ENCODE peak calls at places on chromosomes 6 and 20, in seven cellular contexts. One of them, this sample, is unnamed.

GRCh38 chr6:72784071-72784470 is 162.2 kb downstream of the KCNQ5 start:
- DNase-seq in heart right ventricle: no peak
- DNase-seq in hepatocyte: no peak
- DNase-seq in colonic mucosa: no peak
- DNase-seq in choroid plexus epithelial cell: peak
- DNase-seq in PC-3: no peak
- DNase-seq in epithelial cell of esophagus: peak
- DNase-seq in this sample: no peak

GRCh38 chr6:136812174-136812573 is 10.2 kb upstream of the PEX7 start:
- DNase-seq in heart right ventricle: no peak
- DNase-seq in hepatocyte: no peak
- DNase-seq in colonic mucosa: no peak
- DNase-seq in choroid plexus epithelial cell: peak
- DNase-seq in PC-3: no peak
- DNase-seq in epithelial cell of esophagus: no peak
- DNase-seq in this sample: no peak

GRCh38 chr6:162343902-162344226 is 383.7 kb downstream of the PRKN start:
- DNase-seq in heart right ventricle: no peak
- DNase-seq in hepatocyte: no peak
- DNase-seq in colonic mucosa: no peak
- DNase-seq in choroid plexus epithelial cell: no peak
- DNase-seq in PC-3: no peak
- DNase-seq in epithelial cell of esophagus: no peak
- DNase-seq in this sample: no peak

GRCh38 chr6:166584046-166584679 is 2.3 kb downstream of the RAMACL start:
- DNase-seq in heart right ventricle: no peak
- DNase-seq in hepatocyte: no peak
- DNase-seq in colonic mucosa: no peak
- DNase-seq in choroid plexus epithelial cell: no peak
- DNase-seq in PC-3: no peak
- DNase-seq in epithelial cell of esophagus: no peak
- DNase-seq in this sample: no peak

GRCh38 chr20:38894091-38894847 is 31.9 kb upstream of the FAM83D start:
- DNase-seq in heart right ventricle: peak
- DNase-seq in hepatocyte: no peak
- DNase-seq in colonic mucosa: no peak
- DNase-seq in choroid plexus epithelial cell: peak
- DNase-seq in PC-3: no peak
- DNase-seq in epithelial cell of esophagus: no peak
- DNase-seq in this sample: no peak

GRCh38 chr6:12844284-12845223 is 128.0 kb downstream of the PHACTR1 start:
- DNase-seq in heart right ventricle: no peak
- DNase-seq in hepatocyte: peak
- DNase-seq in colonic mucosa: no peak
- DNase-seq in choroid plexus epithelial cell: peak
- DNase-seq in PC-3: peak
- DNase-seq in epithelial cell of esophagus: peak
- DNase-seq in this sample: no peak

GRCh38 chr6:10962673-10963072 is 75.8 kb downstream of the SYCP2L start:
- DNase-seq in heart right ventricle: no peak
- DNase-seq in hepatocyte: peak
- DNase-seq in colonic mucosa: no peak
- DNase-seq in choroid plexus epithelial cell: peak
- DNase-seq in PC-3: peak
- DNase-seq in epithelial cell of esophagus: peak
- DNase-seq in this sample: no peak

GRCh38 chr20:45221076-45221475 is at the start of gene SEMG2:
- DNase-seq in heart right ventricle: no peak
- DNase-seq in hepatocyte: no peak
- DNase-seq in colonic mucosa: no peak
- DNase-seq in choroid plexus epithelial cell: no peak
- DNase-seq in PC-3: no peak
- DNase-seq in epithelial cell of esophagus: no peak
- DNase-seq in this sample: no peak

GRCh38 chr6:170290306-170291128 is at the start of gene DLL1:
- DNase-seq in heart right ventricle: peak
- DNase-seq in hepatocyte: peak
- DNase-seq in colonic mucosa: peak
- DNase-seq in choroid plexus epithelial cell: peak
- DNase-seq in PC-3: peak
- DNase-seq in epithelial cell of esophagus: peak
- DNase-seq in this sample: no peak

GRCh38 chr20:4956200-4956810 is 45.0 kb downstream of the SLC23A2 start:
- DNase-seq in heart right ventricle: no peak
- DNase-seq in hepatocyte: peak
- DNase-seq in colonic mucosa: no peak
- DNase-seq in choroid plexus epithelial cell: peak
- DNase-seq in PC-3: peak
- DNase-seq in epithelial cell of esophagus: peak
- DNase-seq in this sample: no peak

GRCh38 chr6:157760589-157761330 is 62.3 kb upstream of the SNX9 start:
- DNase-seq in heart right ventricle: no peak
- DNase-seq in hepatocyte: no peak
- DNase-seq in colonic mucosa: no peak
- DNase-seq in choroid plexus epithelial cell: peak
- DNase-seq in PC-3: peak
- DNase-seq in epithelial cell of esophagus: peak
- DNase-seq in this sample: no peak

GRCh38 chr6:132067286-132067685 is 116.1 kb upstream of the CCN2 start:
- DNase-seq in heart right ventricle: no peak
- DNase-seq in hepatocyte: no peak
- DNase-seq in colonic mucosa: no peak
- DNase-seq in choroid plexus epithelial cell: no peak
- DNase-seq in PC-3: no peak
- DNase-seq in epithelial cell of esophagus: no peak
- DNase-seq in this sample: no peak

GRCh38 chr6:34994693-34995092 is 105.6 kb downstream of the ANKS1A start:
- DNase-seq in heart right ventricle: no peak
- DNase-seq in hepatocyte: no peak
- DNase-seq in colonic mucosa: no peak
- DNase-seq in choroid plexus epithelial cell: no peak
- DNase-seq in PC-3: no peak
- DNase-seq in epithelial cell of esophagus: no peak
- DNase-seq in this sample: no peak

GRCh38 chr6:118401325-118401998 is 146.6 kb upstream of the PLN start:
- DNase-seq in heart right ventricle: no peak
- DNase-seq in hepatocyte: no peak
- DNase-seq in colonic mucosa: no peak
- DNase-seq in choroid plexus epithelial cell: no peak
- DNase-seq in PC-3: no peak
- DNase-seq in epithelial cell of esophagus: no peak
- DNase-seq in this sample: no peak

GRCh38 chr6:30200551-30201281 is 12.5 kb downstream of the TRIM26 start:
- DNase-seq in heart right ventricle: no peak
- DNase-seq in hepatocyte: no peak
- DNase-seq in colonic mucosa: no peak
- DNase-seq in choroid plexus epithelial cell: no peak
- DNase-seq in PC-3: no peak
- DNase-seq in epithelial cell of esophagus: no peak
- DNase-seq in this sample: peak

GRCh38 chr6:80009531-80009930 is 5.1 kb downstream of the TTK start:
- DNase-seq in heart right ventricle: no peak
- DNase-seq in hepatocyte: no peak
- DNase-seq in colonic mucosa: no peak
- DNase-seq in choroid plexus epithelial cell: no peak
- DNase-seq in PC-3: no peak
- DNase-seq in epithelial cell of esophagus: no peak
- DNase-seq in this sample: no peak

GRCh38 chr6:142530566-142530965 is 228.8 kb downstream of the ADGRG6 start:
- DNase-seq in heart right ventricle: no peak
- DNase-seq in hepatocyte: no peak
- DNase-seq in colonic mucosa: no peak
- DNase-seq in choroid plexus epithelial cell: no peak
- DNase-seq in PC-3: no peak
- DNase-seq in epithelial cell of esophagus: peak
- DNase-seq in this sample: no peak

GRCh38 chr20:24638546-24639166 is 169.2 kb downstream of the SYNDIG1 start:
- DNase-seq in heart right ventricle: no peak
- DNase-seq in hepatocyte: peak
- DNase-seq in colonic mucosa: no peak
- DNase-seq in choroid plexus epithelial cell: no peak
- DNase-seq in PC-3: no peak
- DNase-seq in epithelial cell of esophagus: no peak
- DNase-seq in this sample: no peak

GRCh38 chr20:58331961-58332551 is 22.5 kb downstream of the RAB22A start:
- DNase-seq in heart right ventricle: no peak
- DNase-seq in hepatocyte: no peak
- DNase-seq in colonic mucosa: no peak
- DNase-seq in choroid plexus epithelial cell: no peak
- DNase-seq in PC-3: no peak
- DNase-seq in epithelial cell of esophagus: no peak
- DNase-seq in this sample: no peak

GRCh38 chr6:170424634-170425126 is 118.1 kb downstream of the FAM120B start:
- DNase-seq in heart right ventricle: no peak
- DNase-seq in hepatocyte: no peak
- DNase-seq in colonic mucosa: no peak
- DNase-seq in choroid plexus epithelial cell: no peak
- DNase-seq in PC-3: no peak
- DNase-seq in epithelial cell of esophagus: no peak
- DNase-seq in this sample: no peak

DNA sequence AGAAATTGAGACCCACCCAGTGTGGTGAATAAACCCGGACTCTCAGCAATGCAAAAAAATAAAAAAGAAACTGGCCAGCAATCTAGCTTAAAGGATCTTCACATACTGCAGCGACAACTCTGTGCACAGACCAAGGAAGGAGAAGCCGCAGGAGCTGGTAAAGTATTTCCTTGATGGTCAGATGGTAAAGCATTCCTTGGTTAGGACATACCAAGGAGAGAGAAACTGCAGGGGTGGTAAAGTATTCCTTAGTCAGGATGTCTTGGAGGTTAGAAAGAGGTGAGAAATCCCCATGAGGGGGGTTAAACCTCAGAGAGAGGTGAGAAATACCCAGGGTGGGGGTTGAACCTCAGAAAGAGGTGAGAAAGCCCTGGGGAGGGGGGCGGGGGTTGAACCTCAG is 86.8 kb downstream of the PLG start:
- DNase-seq in heart right ventricle: no peak
- DNase-seq in hepatocyte: no peak
- DNase-seq in colonic mucosa: no peak
- DNase-seq in choroid plexus epithelial cell: no peak
- DNase-seq in PC-3: no peak
- DNase-seq in epithelial cell of esophagus: no peak
- DNase-seq in this sample: no peak
- H3K4me3 ChIP-seq in heart right ventricle: no peak
- H3K4me3 ChIP-seq in hepatocyte: no peak
- H3K4me3 ChIP-seq in colonic mucosa: no peak
- H3K4me3 ChIP-seq in choroid plexus epithelial cell: no peak
- H3K4me3 ChIP-seq in PC-3: no peak
- H3K4me3 ChIP-seq in epithelial cell of esophagus: no peak
- H3K4me3 ChIP-seq in this sample: no peak

GRCh38 chr6:168043193-168043847 is 35.7 kb downstream of the FRMD1 start:
- DNase-seq in heart right ventricle: no peak
- DNase-seq in hepatocyte: no peak
- DNase-seq in colonic mucosa: no peak
- DNase-seq in choroid plexus epithelial cell: no peak
- DNase-seq in PC-3: no peak
- DNase-seq in epithelial cell of esophagus: no peak
- DNase-seq in this sample: no peak
- TF ChIP-seq CTCF in heart right ventricle: no peak
- TF ChIP-seq CTCF in hepatocyte: no peak
- TF ChIP-seq CTCF in colonic mucosa: no peak
- TF ChIP-seq CTCF in choroid plexus epithelial cell: no peak
- TF ChIP-seq CTCF in PC-3: no peak
- TF ChIP-seq CTCF in epithelial cell of esophagus: no peak
- TF ChIP-seq CTCF in this sample: no peak

DNA sequence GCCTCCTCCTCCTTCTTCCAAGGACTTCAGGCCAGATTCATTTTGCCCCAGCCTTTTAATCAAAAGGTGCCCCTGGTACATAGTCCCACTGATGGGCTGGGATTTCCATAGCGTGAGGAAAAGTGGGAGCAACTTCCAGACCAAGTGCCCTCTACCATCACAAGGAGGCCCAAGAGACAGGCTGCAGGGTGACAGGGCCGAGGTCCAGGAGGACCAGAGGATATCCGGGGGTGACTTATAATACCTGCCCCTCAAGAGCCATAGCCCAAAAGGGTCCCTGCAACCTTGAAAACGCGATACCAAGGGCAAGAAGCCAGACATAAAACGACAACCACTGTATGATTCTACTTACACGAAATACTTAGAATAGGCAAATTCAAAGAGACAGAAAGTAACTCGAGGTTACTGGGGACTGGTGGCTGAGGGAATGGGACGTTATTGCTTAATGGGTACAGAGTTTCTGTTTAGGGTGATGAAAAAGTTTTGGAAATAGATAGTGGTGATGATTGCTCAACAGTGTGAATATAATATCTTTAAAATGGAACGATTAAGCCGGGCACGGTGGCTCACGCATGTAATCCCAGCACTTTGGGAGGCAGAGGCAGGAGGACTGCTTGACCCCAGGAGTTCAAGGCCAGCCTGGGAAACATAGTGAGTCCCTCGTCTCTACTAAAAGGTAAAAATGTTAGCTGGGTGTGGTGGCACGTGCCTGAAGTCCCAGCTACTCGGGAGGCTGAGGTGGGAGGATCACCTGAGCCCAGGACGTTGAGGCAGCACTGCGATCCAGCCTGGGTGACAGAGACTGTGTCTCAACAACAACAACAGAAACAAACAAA is 71.9 kb downstream of the NOL4L start:
- DNase-seq in heart right ventricle: no peak
- DNase-seq in hepatocyte: no peak
- DNase-seq in colonic mucosa: no peak
- DNase-seq in choroid plexus epithelial cell: no peak
- DNase-seq in PC-3: no peak
- DNase-seq in epithelial cell of esophagus: no peak
- DNase-seq in this sample: no peak
- H3K4me3 ChIP-seq in heart right ventricle: no peak
- H3K4me3 ChIP-seq in hepatocyte: no peak
- H3K4me3 ChIP-seq in colonic mucosa: no peak
- H3K4me3 ChIP-seq in choroid plexus epithelial cell: no peak
- H3K4me3 ChIP-seq in PC-3: no peak
- H3K4me3 ChIP-seq in epithelial cell of esophagus: no peak
- H3K4me3 ChIP-seq in this sample: no peak

DNA sequence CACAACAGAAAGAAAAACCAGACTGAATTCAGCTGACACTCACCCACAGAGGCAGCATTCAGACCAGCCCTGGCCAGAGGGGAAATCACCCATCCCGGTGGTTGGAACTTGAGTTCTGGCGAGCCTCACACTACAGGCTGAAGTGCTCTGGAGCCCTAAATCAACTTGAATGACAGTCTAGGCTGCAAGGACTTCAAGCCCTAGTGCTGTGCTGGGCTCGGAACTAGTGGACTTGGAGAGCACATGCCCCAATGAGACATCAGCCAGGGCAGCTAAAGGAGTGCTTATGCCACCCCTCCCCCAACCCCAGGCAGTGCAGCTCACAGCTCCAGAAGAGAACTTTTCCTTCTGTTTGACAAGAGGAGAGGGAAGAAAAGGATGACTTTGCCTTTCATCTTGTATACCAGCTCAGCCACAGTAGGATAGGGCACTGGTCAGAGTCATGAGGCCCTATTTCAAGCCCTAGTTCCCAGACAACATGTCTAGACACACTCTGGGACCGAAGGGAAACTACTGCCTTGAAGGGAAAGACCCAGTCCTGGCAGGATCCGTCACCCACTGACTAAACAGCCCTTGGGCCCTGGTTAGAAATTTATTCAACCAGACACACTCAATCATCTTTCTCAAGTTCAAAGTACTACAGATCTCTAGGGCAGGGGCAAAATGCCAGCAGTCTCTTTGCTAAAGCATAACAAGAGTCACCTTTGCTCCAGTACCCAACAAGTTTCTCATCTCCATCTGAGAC is 43.2 kb upstream of the PNRC1 start:
- DNase-seq in heart right ventricle: no peak
- DNase-seq in hepatocyte: peak
- DNase-seq in colonic mucosa: no peak
- DNase-seq in choroid plexus epithelial cell: no peak
- DNase-seq in PC-3: no peak
- DNase-seq in epithelial cell of esophagus: peak
- DNase-seq in this sample: no peak
- TF ChIP-seq CTCF in heart right ventricle: no peak
- TF ChIP-seq CTCF in hepatocyte: no peak
- TF ChIP-seq CTCF in colonic mucosa: no peak
- TF ChIP-seq CTCF in choroid plexus epithelial cell: no peak
- TF ChIP-seq CTCF in PC-3: no peak
- TF ChIP-seq CTCF in epithelial cell of esophagus: no peak
- TF ChIP-seq CTCF in this sample: no peak